ENCODE peak calls at places on chromosomes 12 and 14, in four cellular contexts. N, S, K and R are unnamed samples.
A peak's percentile ranks its signal among the peaks of the same experiment; 100 is the strongest.

GRCh38 chr14:74014299-74014698 is 4.8 kb downstream of the ENTPD5 start:
- DNase-seq in S (peak; percentile 23), N (peak; percentile 82), K (no peak), R (no peak)

GRCh38 chr12:95195122-95195521 is 22.1 kb downstream of the FGD6 start:
- DNase-seq in K (no peak), N (no peak), S (no peak), R (no peak)

GRCh38 chr14:68593806-68594536 is 198.9 kb downstream of the ZFP36L1 start:
- DNase-seq in S (no peak), N (peak; percentile 12), K (no peak), R (no peak)

GRCh38 chr12:89663577-89664357 is 44.9 kb downstream of the ATP2B1 start:
- DNase-seq in S (peak; percentile 62), K (no peak), N (no peak), R (no peak)

GRCh38 chr14:103088921-103089320 is 4.9 kb downstream of the LBHD2 start:
- DNase-seq in K (no peak), N (no peak), S (no peak), R (no peak)

GRCh38 chr14:100124551-100125088 is 34.8 kb downstream of the DEGS2 start:
- DNase-seq in S (no peak), N (no peak), K (no peak), R (no peak)

GRCh38 chr12:92136883-92137582 is 8.6 kb downstream of the BTG1 start:
- DNase-seq in S (peak; percentile 91), K (no peak), N (peak; percentile 63), R (no peak)

GRCh38 chr14:20415723-20416622 is 2.7 kb upstream of the TEP1 start:
- DNase-seq in K (no peak), N (peak; percentile 51), S (peak; percentile 73), R (no peak)

GRCh38 chr14:94411638-94412037 is 23.2 kb upstream of the SERPINA1 start:
- DNase-seq in K (no peak), N (no peak), S (no peak), R (no peak)

GRCh38 chr12:31323466-31324115 is 2.4 kb downstream of the SINHCAF start:
- DNase-seq in N (no peak), S (no peak), K (peak; percentile 50), R (no peak)

GRCh38 chr14:79011091-79011919 is 841.1 kb downstream of the NRXN3 start:
- DNase-seq in S (peak; percentile 81), N (no peak), K (no peak), R (peak; percentile 5)

GRCh38 chr12:70645494-70646317 is 8.5 kb upstream of the PTPRB start:
- DNase-seq in S (peak; percentile 90), N (peak; percentile 97), K (no peak), R (no peak)

GRCh38 chr14:54682578-54682977 is 115.7 kb downstream of the SAMD4A start:
- DNase-seq in S (peak; percentile 41), N (no peak), K (no peak), R (no peak)

GRCh38 chr12:104785886-104786285 is 172.2 kb downstream of the SLC41A2 start:
- DNase-seq in K (no peak), S (no peak), N (no peak), R (no peak)

GRCh38 chr12:118034429-118035193 is 18.1 kb downstream of the RFC5 start:
- DNase-seq in S (peak; percentile 75), N (peak; percentile 64), K (no peak), R (no peak)

GRCh38 chr14:86858591-86858990 is 1134.4 kb downstream of the GALC start:
- DNase-seq in K (no peak), S (no peak), N (no peak), R (no peak)

GRCh38 chr12:29253916-29254625 is 105.0 kb downstream of the FAR2 start:
- DNase-seq in K (no peak), N (no peak), S (no peak), R (no peak)

GRCh38 chr12:88993655-88994054 is 358.6 kb downstream of the DUSP6 start:
- DNase-seq in N (peak; percentile 53), S (peak; percentile 78), K (no peak), R (no peak)

GRCh38 chr14:20434701-20435453 is 1.1 kb downstream of the KLHL33 start:
- DNase-seq in K (no peak), S (peak; percentile 38), N (no peak), R (no peak)

GRCh38 chr12:93425736-93426363 is 15.9 kb downstream of the UBE2N start:
- DNase-seq in S (no peak), N (no peak), K (no peak), R (no peak)

GRCh38 chr14:49865431-49865859 is 12.9 kb upstream of the NEMF start:
- DNase-seq in K (peak; percentile 70), S (peak; percentile 90), N (peak; percentile 66), R (peak; percentile 87)